ENCODE peak calls at places on chromosomes 12 and 14, in nine cellular contexts. P is choroid plexus epithelial cell; G is stimulated activated CD8-positive, alpha-beta memory T cell treated with anti-CD3 and anti-CD28 coated beads, Interleukin-4, amount 100 ng/mL, for 1 hour; S is RWPE1; Z is lower leg skin; N is NCI-H1436; W is GOT3; K is Kasumi-1; A is activated naive CD4-positive, alpha-beta T cell treated with anti-CD3 and anti-CD28 coated beads, Interleukin-2, amount 10 ng/mL, durations not matched to agents 7 days and 5 days. D is an unnamed sample.

GRCh38 chr14:23487216-23487615 is 17.7 kb downstream of the NGDN start:
- DNase-seq in P (no peak), G (no peak), S (no peak), Z (no peak), N (no peak), W (no peak), K (no peak), A (no peak), D (no peak)

GRCh38 chr14:54349713-54350112 is 47.1 kb upstream of the CDKN3 start:
- DNase-seq in P (no peak), G (no peak), S (no peak), Z (no peak), N (no peak), W (no peak), K (no peak), A (no peak), D (no peak)

GRCh38 chr14:45793081-45793480 is 540.1 kb upstream of the MIS18BP1 start:
- DNase-seq in P (no peak), G (no peak), S (no peak), Z (no peak), N (no peak), W (no peak), K (no peak), A (no peak), D (no peak)

GRCh38 chr12:52581481-52581880 is 7.8 kb upstream of the KRT74 start:
- DNase-seq in P (peak), G (no peak), S (peak), Z (peak), N (peak), W (no peak), K (no peak), A (no peak), D (no peak)

GRCh38 chr14:87944987-87945604 is 47.9 kb downstream of the GALC start:
- DNase-seq in P (peak), G (no peak), S (peak), Z (no peak), N (peak), W (no peak), K (peak), A (no peak), D (no peak)

GRCh38 chr14:68951800-68952540 is 27.1 kb downstream of the ACTN1 start:
- DNase-seq in P (no peak), G (no peak), S (no peak), Z (no peak), N (no peak), W (no peak), K (no peak), A (no peak), D (no peak)

GRCh38 chr12:101642115-101643067 is 47.6 kb downstream of the MYBPC1 start:
- DNase-seq in P (no peak), G (no peak), S (no peak), Z (no peak), N (no peak), W (no peak), K (no peak), A (no peak), D (no peak)

GRCh38 chr12:123099556-123100192 is 51.2 kb downstream of the PITPNM2 start:
- DNase-seq in P (no peak), G (no peak), S (no peak), Z (no peak), N (no peak), W (no peak), K (no peak), A (no peak), D (no peak)

GRCh38 chr14:26008290-26008689 is 589.5 kb downstream of the NOVA1 start:
- DNase-seq in P (peak), G (no peak), S (no peak), Z (no peak), N (peak), W (no peak), K (no peak), A (no peak), D (no peak)

GRCh38 chr14:20757963-20758362 is 10.2 kb upstream of the EDDM3B start:
- DNase-seq in P (no peak), G (no peak), S (no peak), Z (peak), N (no peak), W (no peak), K (peak), A (peak), D (peak)

GRCh38 chr12:117356048-117356447 is 5.4 kb downstream of the NOS1 start:
- DNase-seq in P (no peak), G (no peak), S (peak), Z (no peak), N (no peak), W (no peak), K (no peak), A (no peak), D (no peak)

GRCh38 chr12:114777052-114777451 is 93.1 kb upstream of the TBX3 start:
- DNase-seq in P (peak), G (no peak), S (peak), Z (no peak), N (no peak), W (no peak), K (no peak), A (no peak), D (no peak)

GRCh38 chr12:91579516-91580263 is 397.1 kb upstream of the DCN start:
- DNase-seq in P (no peak), G (no peak), S (no peak), Z (no peak), N (no peak), W (no peak), K (no peak), A (no peak), D (no peak)

GRCh38 chr12:103930787-103931536 is 752 bp downstream of the HSP90B1 start:
- DNase-seq in P (peak), G (no peak), S (peak), Z (peak), N (no peak), W (no peak), K (peak), A (peak), D (no peak)

GRCh38 chr12:109888179-109889020 is 8.1 kb upstream of the GLTP start:
- DNase-seq in P (peak), G (no peak), S (peak), Z (no peak), N (no peak), W (no peak), K (peak), A (peak), D (no peak)

GRCh38 chr14:54299393-54300363 is 97.1 kb upstream of the CDKN3 start:
- DNase-seq in P (peak), G (no peak), S (no peak), Z (no peak), N (no peak), W (no peak), K (no peak), A (no peak), D (no peak)

GRCh38 chr14:105010891-105011291 is 10.0 kb downstream of the CDCA4 start:
- DNase-seq in P (no peak), G (no peak), S (no peak), Z (no peak), N (no peak), W (no peak), K (no peak), A (no peak), D (no peak)

GRCh38 chr14:69955855-69956567 is 76.8 kb downstream of the SMOC1 start:
- DNase-seq in P (no peak), G (no peak), S (no peak), Z (no peak), N (no peak), W (no peak), K (no peak), A (no peak), D (no peak)

GRCh38 chr12:109927622-109928021 is 27.5 kb downstream of the TCHP start:
- DNase-seq in P (peak), G (no peak), S (peak), Z (no peak), N (peak), W (no peak), K (peak), A (peak), D (no peak)

GRCh38 chr14:36684946-36685345 is 23.3 kb downstream of the PAX9 start:
- DNase-seq in P (no peak), G (no peak), S (no peak), Z (no peak), N (no peak), W (no peak), K (no peak), A (no peak), D (no peak)

GRCh38 chr14:102952276-102952675 is 29.8 kb downstream of the AMN start:
- DNase-seq in P (no peak), G (no peak), S (no peak), Z (no peak), N (no peak), W (no peak), K (no peak), A (no peak), D (no peak)

GRCh38 chr14:43687866-43688265 is 819.2 kb downstream of the FSCB start:
- DNase-seq in P (peak), G (no peak), S (peak), Z (no peak), N (no peak), W (no peak), K (no peak), A (no peak), D (no peak)

GRCh38 chr12:19846561-19846960 is 407.3 kb downstream of the AEBP2 start:
- DNase-seq in P (peak), G (no peak), S (peak), Z (no peak), N (no peak), W (no peak), K (no peak), A (no peak), D (no peak)

GRCh38 chr12:131390408-131391100 is 320.3 kb upstream of the SFSWAP start:
- DNase-seq in P (no peak), G (no peak), S (peak), Z (no peak), N (no peak), W (no peak), K (no peak), A (peak), D (no peak)

GRCh38 chr14:71362282-71362681 is 455.0 kb downstream of the PCNX1 start:
- DNase-seq in P (no peak), G (no peak), S (no peak), Z (no peak), N (no peak), W (no peak), K (no peak), A (no peak), D (no peak)

D was measured in frontal cortex.